ENCODE peak calls at places on chromosomes 11 and 22, in ten cellular contexts. One of them, this sample, is unnamed.

GRCh38 chr11:26632691-26633159 is 60.7 kb upstream of the MUC15 start:
- DNase-seq in stimulated activated CD4-positive, alpha-beta T cell treated with anti-CD3 and anti-CD28 coated beads, Interleukin-2, amount 100 ng/mL, for 4 hours: no peak
- DNase-seq in activated CD8-positive, alpha-beta T cell treated with anti-CD3 and anti-CD28 coated beads for 36 hours: no peak
- DNase-seq in posterior cingulate gyrus: no peak
- DNase-seq in substantia nigra: no peak
- DNase-seq in WTC11: no peak
- DNase-seq in activated CD8-positive, alpha-beta memory T cell treated with anti-CD3 and anti-CD28 coated beads for 1 hour: no peak
- DNase-seq in kidney tubule cell: no peak
- DNase-seq in stimulated activated CD8-positive, alpha-beta memory T cell treated with anti-CD3 and anti-CD28 coated beads, Interleukin-15, amount 100 ng/mL, for 1 hour: no peak
- DNase-seq in H7: no peak
- DNase-seq in this sample: no peak

GRCh38 chr11:72079776-72080325 is 491 bp downstream of the NUMA1 start:
- DNase-seq in stimulated activated CD4-positive, alpha-beta T cell treated with anti-CD3 and anti-CD28 coated beads, Interleukin-2, amount 100 ng/mL, for 4 hours: no peak
- DNase-seq in activated CD8-positive, alpha-beta T cell treated with anti-CD3 and anti-CD28 coated beads for 36 hours: peak; percentile 14
- DNase-seq in posterior cingulate gyrus: peak; percentile 11
- DNase-seq in substantia nigra: no peak
- DNase-seq in WTC11: no peak
- DNase-seq in activated CD8-positive, alpha-beta memory T cell treated with anti-CD3 and anti-CD28 coated beads for 1 hour: no peak
- DNase-seq in kidney tubule cell: no peak
- DNase-seq in stimulated activated CD8-positive, alpha-beta memory T cell treated with anti-CD3 and anti-CD28 coated beads, Interleukin-15, amount 100 ng/mL, for 1 hour: no peak
- DNase-seq in H7: peak; percentile 87
- DNase-seq in this sample: no peak

GRCh38 chr11:86037743-86038142 is 31.1 kb downstream of the PICALM start:
- DNase-seq in stimulated activated CD4-positive, alpha-beta T cell treated with anti-CD3 and anti-CD28 coated beads, Interleukin-2, amount 100 ng/mL, for 4 hours: no peak
- DNase-seq in activated CD8-positive, alpha-beta T cell treated with anti-CD3 and anti-CD28 coated beads for 36 hours: no peak
- DNase-seq in posterior cingulate gyrus: no peak
- DNase-seq in substantia nigra: no peak
- DNase-seq in WTC11: no peak
- DNase-seq in activated CD8-positive, alpha-beta memory T cell treated with anti-CD3 and anti-CD28 coated beads for 1 hour: no peak
- DNase-seq in kidney tubule cell: no peak
- DNase-seq in stimulated activated CD8-positive, alpha-beta memory T cell treated with anti-CD3 and anti-CD28 coated beads, Interleukin-15, amount 100 ng/mL, for 1 hour: no peak
- DNase-seq in H7: no peak
- DNase-seq in this sample: no peak

GRCh38 chr11:125112235-125112604 is 794 bp upstream of the TMEM218 start:
- DNase-seq in stimulated activated CD4-positive, alpha-beta T cell treated with anti-CD3 and anti-CD28 coated beads, Interleukin-2, amount 100 ng/mL, for 4 hours: no peak
- DNase-seq in activated CD8-positive, alpha-beta T cell treated with anti-CD3 and anti-CD28 coated beads for 36 hours: no peak
- DNase-seq in posterior cingulate gyrus: no peak
- DNase-seq in substantia nigra: no peak
- DNase-seq in WTC11: no peak
- DNase-seq in activated CD8-positive, alpha-beta memory T cell treated with anti-CD3 and anti-CD28 coated beads for 1 hour: no peak
- DNase-seq in kidney tubule cell: no peak
- DNase-seq in stimulated activated CD8-positive, alpha-beta memory T cell treated with anti-CD3 and anti-CD28 coated beads, Interleukin-15, amount 100 ng/mL, for 1 hour: no peak
- DNase-seq in H7: no peak
- DNase-seq in this sample: no peak

GRCh38 chr11:115141715-115142114 is 362.5 kb downstream of the CADM1 start:
- DNase-seq in stimulated activated CD4-positive, alpha-beta T cell treated with anti-CD3 and anti-CD28 coated beads, Interleukin-2, amount 100 ng/mL, for 4 hours: no peak
- DNase-seq in activated CD8-positive, alpha-beta T cell treated with anti-CD3 and anti-CD28 coated beads for 36 hours: no peak
- DNase-seq in posterior cingulate gyrus: no peak
- DNase-seq in substantia nigra: no peak
- DNase-seq in WTC11: no peak
- DNase-seq in activated CD8-positive, alpha-beta memory T cell treated with anti-CD3 and anti-CD28 coated beads for 1 hour: no peak
- DNase-seq in kidney tubule cell: no peak
- DNase-seq in stimulated activated CD8-positive, alpha-beta memory T cell treated with anti-CD3 and anti-CD28 coated beads, Interleukin-15, amount 100 ng/mL, for 1 hour: no peak
- DNase-seq in H7: no peak
- DNase-seq in this sample: no peak

GRCh38 chr11:19766810-19767209 is 54.2 kb downstream of the NAV2 start:
- DNase-seq in stimulated activated CD4-positive, alpha-beta T cell treated with anti-CD3 and anti-CD28 coated beads, Interleukin-2, amount 100 ng/mL, for 4 hours: no peak
- DNase-seq in activated CD8-positive, alpha-beta T cell treated with anti-CD3 and anti-CD28 coated beads for 36 hours: no peak
- DNase-seq in posterior cingulate gyrus: no peak
- DNase-seq in substantia nigra: no peak
- DNase-seq in WTC11: no peak
- DNase-seq in activated CD8-positive, alpha-beta memory T cell treated with anti-CD3 and anti-CD28 coated beads for 1 hour: no peak
- DNase-seq in kidney tubule cell: no peak
- DNase-seq in stimulated activated CD8-positive, alpha-beta memory T cell treated with anti-CD3 and anti-CD28 coated beads, Interleukin-15, amount 100 ng/mL, for 1 hour: no peak
- DNase-seq in H7: no peak
- DNase-seq in this sample: no peak

GRCh38 chr22:24200616-24201212 is 19.4 kb downstream of the SUSD2 start:
- DNase-seq in stimulated activated CD4-positive, alpha-beta T cell treated with anti-CD3 and anti-CD28 coated beads, Interleukin-2, amount 100 ng/mL, for 4 hours: no peak
- DNase-seq in activated CD8-positive, alpha-beta T cell treated with anti-CD3 and anti-CD28 coated beads for 36 hours: no peak
- DNase-seq in posterior cingulate gyrus: no peak
- DNase-seq in substantia nigra: no peak
- DNase-seq in WTC11: no peak
- DNase-seq in activated CD8-positive, alpha-beta memory T cell treated with anti-CD3 and anti-CD28 coated beads for 1 hour: no peak
- DNase-seq in kidney tubule cell: peak; percentile 66
- DNase-seq in stimulated activated CD8-positive, alpha-beta memory T cell treated with anti-CD3 and anti-CD28 coated beads, Interleukin-15, amount 100 ng/mL, for 1 hour: no peak
- DNase-seq in H7: no peak
- DNase-seq in this sample: peak; percentile 21

GRCh38 chr11:118435893-118436624 is at the start of gene KMT2A:
- DNase-seq in stimulated activated CD4-positive, alpha-beta T cell treated with anti-CD3 and anti-CD28 coated beads, Interleukin-2, amount 100 ng/mL, for 4 hours: peak; percentile 87
- DNase-seq in activated CD8-positive, alpha-beta T cell treated with anti-CD3 and anti-CD28 coated beads for 36 hours: peak; percentile 92
- DNase-seq in posterior cingulate gyrus: peak; percentile 96
- DNase-seq in substantia nigra: peak; percentile 85
- DNase-seq in WTC11: peak; percentile 99
- DNase-seq in activated CD8-positive, alpha-beta memory T cell treated with anti-CD3 and anti-CD28 coated beads for 1 hour: peak; percentile 82
- DNase-seq in kidney tubule cell: peak; percentile 98
- DNase-seq in stimulated activated CD8-positive, alpha-beta memory T cell treated with anti-CD3 and anti-CD28 coated beads, Interleukin-15, amount 100 ng/mL, for 1 hour: peak; percentile 88
- DNase-seq in H7: peak; percentile 97
- DNase-seq in this sample: peak; percentile 91

GRCh38 chr11:64714664-64715063 is 8.3 kb downstream of the NRXN2 start:
- DNase-seq in stimulated activated CD4-positive, alpha-beta T cell treated with anti-CD3 and anti-CD28 coated beads, Interleukin-2, amount 100 ng/mL, for 4 hours: no peak
- DNase-seq in activated CD8-positive, alpha-beta T cell treated with anti-CD3 and anti-CD28 coated beads for 36 hours: no peak
- DNase-seq in posterior cingulate gyrus: no peak
- DNase-seq in substantia nigra: no peak
- DNase-seq in WTC11: no peak
- DNase-seq in activated CD8-positive, alpha-beta memory T cell treated with anti-CD3 and anti-CD28 coated beads for 1 hour: no peak
- DNase-seq in kidney tubule cell: no peak
- DNase-seq in stimulated activated CD8-positive, alpha-beta memory T cell treated with anti-CD3 and anti-CD28 coated beads, Interleukin-15, amount 100 ng/mL, for 1 hour: no peak
- DNase-seq in H7: no peak
- DNase-seq in this sample: no peak

GRCh38 chr11:47192111-47192510 is 5.9 kb upstream of the PACSIN3 start:
- DNase-seq in stimulated activated CD4-positive, alpha-beta T cell treated with anti-CD3 and anti-CD28 coated beads, Interleukin-2, amount 100 ng/mL, for 4 hours: no peak
- DNase-seq in activated CD8-positive, alpha-beta T cell treated with anti-CD3 and anti-CD28 coated beads for 36 hours: no peak
- DNase-seq in posterior cingulate gyrus: no peak
- DNase-seq in substantia nigra: no peak
- DNase-seq in WTC11: no peak
- DNase-seq in activated CD8-positive, alpha-beta memory T cell treated with anti-CD3 and anti-CD28 coated beads for 1 hour: no peak
- DNase-seq in kidney tubule cell: peak; percentile 22
- DNase-seq in stimulated activated CD8-positive, alpha-beta memory T cell treated with anti-CD3 and anti-CD28 coated beads, Interleukin-15, amount 100 ng/mL, for 1 hour: no peak
- DNase-seq in H7: no peak
- DNase-seq in this sample: no peak

GRCh38 chr11:127875076-127875475 is 712.3 kb downstream of the ETS1 start:
- DNase-seq in stimulated activated CD4-positive, alpha-beta T cell treated with anti-CD3 and anti-CD28 coated beads, Interleukin-2, amount 100 ng/mL, for 4 hours: no peak
- DNase-seq in activated CD8-positive, alpha-beta T cell treated with anti-CD3 and anti-CD28 coated beads for 36 hours: no peak
- DNase-seq in posterior cingulate gyrus: no peak
- DNase-seq in substantia nigra: no peak
- DNase-seq in WTC11: no peak
- DNase-seq in activated CD8-positive, alpha-beta memory T cell treated with anti-CD3 and anti-CD28 coated beads for 1 hour: no peak
- DNase-seq in kidney tubule cell: no peak
- DNase-seq in stimulated activated CD8-positive, alpha-beta memory T cell treated with anti-CD3 and anti-CD28 coated beads, Interleukin-15, amount 100 ng/mL, for 1 hour: no peak
- DNase-seq in H7: no peak
- DNase-seq in this sample: no peak

GRCh38 chr22:50676211-50676636 is 3.6 kb downstream of the SHANK3 start:
- DNase-seq in stimulated activated CD4-positive, alpha-beta T cell treated with anti-CD3 and anti-CD28 coated beads, Interleukin-2, amount 100 ng/mL, for 4 hours: no peak
- DNase-seq in activated CD8-positive, alpha-beta T cell treated with anti-CD3 and anti-CD28 coated beads for 36 hours: no peak
- DNase-seq in posterior cingulate gyrus: no peak
- DNase-seq in substantia nigra: no peak
- DNase-seq in WTC11: no peak
- DNase-seq in activated CD8-positive, alpha-beta memory T cell treated with anti-CD3 and anti-CD28 coated beads for 1 hour: no peak
- DNase-seq in kidney tubule cell: no peak
- DNase-seq in stimulated activated CD8-positive, alpha-beta memory T cell treated with anti-CD3 and anti-CD28 coated beads, Interleukin-15, amount 100 ng/mL, for 1 hour: no peak
- DNase-seq in H7: no peak
- DNase-seq in this sample: peak; percentile 3

This sample was measured in iPS-NIHi11.